ENCODE peak calls at places on chromosomes 5 and 9, in six cellular contexts. V is HCT116, E is PC-3, J is GM23338, K is hepatocyte, Q is MM.1S. G is an unnamed sample. For H3K9me2, the result is how much of the 10 kb centered on the place peaks cover.

GRCh38 chr9:136061405-136061804 is 33.7 kb downstream of the NACC2 start:
- DNase-seq in V (no peak), E (no peak), J (no peak), K (no peak), Q (no peak), G (no peak)

GRCh38 chr9:4559238-4560182 is 69.2 kb downstream of the SLC1A1 start:
- DNase-seq in V (no peak), E (no peak), J (no peak), K (no peak), Q (no peak), G (no peak)

GRCh38 chr5:107092695-107093094 is 578.0 kb downstream of the EFNA5 start:
- DNase-seq in V (no peak), E (peak), J (no peak), K (no peak), Q (no peak), G (no peak)

GRCh38 chr5:14790220-14790619 is 81.4 kb downstream of the ANKH start:
- DNase-seq in V (no peak), E (no peak), J (no peak), K (no peak), Q (no peak), G (no peak)

GRCh38 chr9:129567842-129568559 is 52.9 kb downstream of the C9orf50 start:
- DNase-seq in V (peak), E (peak), J (peak), K (no peak), Q (no peak), G (peak)

GRCh38 chr5:2860101-2860500 is 108.6 kb upstream of the IRX2 start:
- DNase-seq in V (no peak), E (no peak), J (no peak), K (no peak), Q (no peak), G (no peak)

GRCh38 chr9:16191691-16192402 is 639.0 kb downstream of the CCDC171 start:
- DNase-seq in V (peak), E (peak), J (peak), K (peak), Q (peak), G (peak)

GRCh38 chr9:81787747-81788632 is 98.6 kb upstream of the TLE1 start:
- DNase-seq in V (no peak), E (peak), J (no peak), K (peak), Q (no peak), G (peak)

GRCh38 chr9:98825414-98825813 is 17.9 kb downstream of the GALNT12 start:
- DNase-seq in V (no peak), E (no peak), J (no peak), K (no peak), Q (no peak), G (no peak)

GRCh38 chr5:172640822-172641358 is at the start of gene NEURL1B:
- DNase-seq in V (peak), E (peak), J (peak), K (peak), Q (peak), G (no peak)

GRCh38 chr9:6552738-6553121 is 92.8 kb downstream of the GLDC start:
- DNase-seq in V (no peak), E (no peak), J (no peak), K (no peak), Q (no peak), G (no peak)

GRCh38 chr5:118243613-118244012 is 744.7 kb downstream of the DTWD2 start:
- DNase-seq in V (no peak), E (no peak), J (no peak), K (no peak), Q (no peak), G (no peak)

GRCh38 chr5:179400020-179400419 is 54.8 kb upstream of the ADAMTS2 start:
- DNase-seq in V (no peak), E (no peak), J (no peak), K (no peak), Q (no peak), G (no peak)

GRCh38 chr5:121189569-121190305 is 661.9 kb upstream of the FTMT start:
- DNase-seq in V (no peak), E (peak), J (no peak), K (peak), Q (no peak), G (no peak)
- TF ChIP-seq CTCF in V (no peak), E (no peak), J (no peak), K (no peak), Q (no peak), G (no peak)

DNA sequence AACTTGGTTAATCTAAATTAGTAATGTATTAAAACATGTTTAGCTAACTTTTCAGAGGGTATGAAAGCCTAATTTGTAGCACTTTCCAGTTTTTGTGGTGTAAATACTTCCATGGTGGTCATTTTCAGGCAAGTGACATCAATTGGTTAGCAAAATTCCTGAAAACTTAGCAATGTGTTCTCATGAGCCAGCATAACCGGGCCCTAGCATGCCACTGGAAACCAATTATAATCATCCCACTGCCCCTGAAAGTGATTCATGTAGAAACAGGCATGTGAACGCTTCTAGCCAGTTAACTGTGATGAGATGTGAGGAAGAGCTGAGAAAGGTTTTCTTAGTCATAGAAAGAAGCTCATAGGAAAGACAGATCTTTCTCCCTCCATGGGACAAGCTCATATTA is 417.2 kb downstream of the TLR4 start:
- DNase-seq in V (no peak), E (no peak), J (no peak), K (no peak), Q (no peak), G (no peak)
- H3K9me2 ChIP-seq in V (under half), E (under half), J (under half), K (under half), Q (under half), G (under half)

GRCh38 chr5:176741566-176742211 is 68.7 kb upstream of the UNC5A start:
- DNase-seq in V (no peak), E (no peak), J (no peak), K (no peak), Q (no peak), G (no peak)

GRCh38 chr5:176744584-176744965 is 65.8 kb upstream of the UNC5A start:
- DNase-seq in V (no peak), E (peak), J (peak), K (no peak), Q (no peak), G (no peak)

GRCh38 chr5:176742246-176743105 is 67.9 kb upstream of the UNC5A start:
- DNase-seq in V (no peak), E (no peak), J (no peak), K (no peak), Q (no peak), G (no peak)

GRCh38 chr5:176743136-176743827 is 67.1 kb upstream of the UNC5A start:
- DNase-seq in V (no peak), E (no peak), J (peak), K (peak), Q (no peak), G (no peak)

DNA sequence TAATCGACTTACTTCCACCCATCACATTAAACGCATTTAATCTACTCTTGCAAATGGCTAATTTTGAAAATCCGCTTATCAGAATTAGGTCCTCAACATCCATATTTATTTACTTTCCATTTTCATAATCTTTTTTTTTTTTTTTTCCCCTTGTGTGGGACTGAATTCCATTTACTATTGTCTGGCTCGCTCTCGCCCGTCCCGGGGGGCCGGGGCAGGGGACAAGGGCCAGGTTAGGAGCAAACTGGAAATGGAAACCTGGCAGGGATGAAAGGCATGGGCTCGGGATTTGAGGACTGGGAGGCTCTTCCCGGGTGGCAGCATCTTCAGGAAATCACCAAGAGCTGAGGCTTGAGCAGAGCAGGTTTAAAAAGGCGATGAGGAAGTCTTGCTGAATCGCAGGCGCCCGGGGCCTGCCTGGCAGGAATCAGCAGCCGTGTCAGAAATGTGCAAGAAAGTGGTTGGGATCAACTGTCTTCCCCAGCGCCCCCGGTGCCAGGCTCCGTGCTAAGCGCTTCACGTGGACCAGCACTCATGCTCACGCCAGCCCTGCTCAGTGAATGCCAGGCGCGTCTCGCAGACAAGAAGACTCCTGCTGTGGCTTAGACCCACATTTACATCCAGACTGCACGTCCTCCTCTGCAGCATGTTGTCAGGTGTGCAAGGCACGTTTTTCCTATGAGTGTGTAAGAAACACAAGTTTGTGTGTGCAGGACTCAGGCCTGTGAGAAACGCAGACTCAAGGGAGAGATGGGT is 66.4 kb upstream of the UNC5A start:
- DNase-seq in V (no peak), E (no peak), J (no peak), K (no peak), Q (no peak), G (no peak)
- TF ChIP-seq EZH2 in V (no peak), E (no peak), J (no peak), K (peak), Q (no peak), G (no peak)

GRCh38 chr9:126663661-126664072 is 49.9 kb downstream of the LMX1B start:
- DNase-seq in V (no peak), E (no peak), J (no peak), K (no peak), Q (peak), G (no peak)

GRCh38 chr9:126658964-126659555 is 45.3 kb downstream of the LMX1B start:
- DNase-seq in V (no peak), E (no peak), J (no peak), K (no peak), Q (no peak), G (no peak)

GRCh38 chr9:126661122-126661520 is 47.4 kb downstream of the LMX1B start:
- DNase-seq in V (no peak), E (no peak), J (no peak), K (no peak), Q (no peak), G (no peak)

GRCh38 chr9:126664893-126665695 is 51.4 kb downstream of the LMX1B start:
- DNase-seq in V (no peak), E (no peak), J (peak), K (peak), Q (no peak), G (peak)

DNA sequence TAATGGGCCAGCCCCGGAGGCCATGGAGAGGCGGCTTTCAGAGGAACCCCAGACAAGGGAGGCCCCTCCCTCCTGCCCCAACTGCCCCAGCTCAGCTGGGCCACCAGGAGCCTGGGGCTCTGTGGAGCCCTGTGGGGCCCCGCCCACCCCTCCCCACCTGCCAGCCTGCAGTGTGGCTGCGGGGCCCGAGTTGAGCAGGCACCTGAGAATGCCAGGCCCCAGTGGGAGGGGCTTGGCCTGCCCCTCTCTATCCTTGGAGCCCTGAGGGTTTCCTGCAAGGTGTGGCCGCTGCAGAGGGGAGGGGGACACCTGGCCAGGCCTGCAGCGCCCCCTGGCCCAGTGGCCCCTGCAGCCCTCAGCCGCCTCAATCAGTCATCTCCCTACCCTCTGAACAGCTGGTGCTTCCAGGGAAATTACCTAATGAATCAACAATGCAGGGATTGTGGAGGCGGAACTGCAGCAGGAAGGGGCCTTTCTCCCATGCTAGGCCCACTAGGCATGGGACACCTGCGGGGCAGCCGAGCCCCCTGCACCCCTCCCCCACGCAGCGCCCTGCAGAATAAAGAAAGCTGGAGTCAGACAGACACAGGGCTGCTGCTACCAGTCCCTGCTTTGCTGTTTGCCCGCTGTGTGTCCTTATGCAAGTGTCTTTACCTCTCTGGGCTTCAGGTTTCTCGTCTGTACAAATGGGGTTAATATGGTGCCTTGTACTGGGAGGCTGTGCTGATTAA is 48.0 kb downstream of the LMX1B start:
- DNase-seq in V (peak), E (peak), J (peak), K (peak), Q (no peak), G (peak)
- TF ChIP-seq CTCF in V (no peak), E (peak), J (peak), K (peak), Q (no peak), G (no peak)

G was measured in PC-9.